ENCODE peak calls at places on chromosomes 3 and 15, in five cellular contexts. I is endothelial cell; Y is prostate gland; S is A172; X is stimulated activated CD8-positive, alpha-beta memory T cell treated with anti-CD3 and anti-CD28 coated beads, Interleukin-4, amount 100 ng/mL, for 4 hours. G is an unnamed sample.

GRCh38 chr3:160162440-160162839 is 62.8 kb upstream of the C3orf80 start:
- DNase-seq in X (no peak), I (peak), Y (no peak), S (no peak), G (peak)

GRCh38 chr3:185935465-185936263 is 2.1 kb downstream of the TRA2B start:
- DNase-seq in I (no peak), Y (no peak), S (no peak), X (no peak), G (no peak)

GRCh38 chr15:58865420-58865880 is 68.0 kb downstream of the SLTM start:
- DNase-seq in X (no peak), Y (peak), I (no peak), S (no peak), G (peak)

GRCh38 chr3:168498194-168498593 is 402.5 kb upstream of the GOLIM4 start:
- DNase-seq in S (no peak), X (no peak), I (no peak), Y (no peak), G (no peak)

GRCh38 chr3:32734756-32735155 is 49.8 kb downstream of the CNOT10 start:
- DNase-seq in Y (no peak), S (no peak), I (no peak), X (no peak), G (no peak)

GRCh38 chr3:37072892-37073291 is 79.6 kb downstream of the MLH1 start:
- DNase-seq in I (no peak), X (no peak), S (peak), Y (peak), G (peak)

GRCh38 chr3:192060160-192060783 is 599.3 kb downstream of the PYDC2 start:
- DNase-seq in X (no peak), Y (no peak), I (no peak), S (no peak), G (no peak)

GRCh38 chr3:72418149-72418686 is 430.0 kb downstream of the SHQ1 start:
- DNase-seq in S (no peak), I (no peak), Y (no peak), X (no peak), G (no peak)

GRCh38 chr3:197027151-197027895 is 2.3 kb downstream of the MELTF start:
- DNase-seq in X (no peak), I (no peak), Y (no peak), S (peak), G (peak)

GRCh38 chr15:74988007-74988800 is 7.2 kb upstream of the SCAMP5 start:
- DNase-seq in I (peak), X (no peak), S (peak), Y (no peak), G (peak)

GRCh38 chr3:114746502-114746901 is 400.6 kb downstream of the ZBTB20 start:
- DNase-seq in I (no peak), Y (no peak), S (peak), X (no peak), G (no peak)